ENCODE peak calls at places on chromosomes 7 and 10, in ten cellular contexts. N is BJ; U is mammary epithelial cell; T is activated CD8-positive, alpha-beta T cell treated with anti-CD3 and anti-CD28 coated beads for 36 hours; Z is NCI-H2081; M is left cardiac atrium; Q is stimulated activated CD4-positive, alpha-beta T cell treated with anti-CD3 and anti-CD28 coated beads, Interleukin-4, amount 100 ng/mL, for 48 hours; G is NCI-H82; A is activated CD4-positive, CD25-positive, alpha-beta regulatory T cell; R is suprapubic skin. K is an unnamed sample.

GRCh38 chr10:119526606-119527592 is 15.6 kb downstream of the RGS10 start:
- DNase-seq in Z (no peak), A (no peak), G (peak), N (no peak), Q (no peak), T (peak), M (no peak), R (no peak), U (no peak), K (no peak)

GRCh38 chr7:128041203-128041602 is 10.0 kb upstream of the LRRC4 start:
- DNase-seq in Z (no peak), U (peak), A (no peak), R (no peak), M (no peak), G (no peak), Q (no peak), N (no peak), T (no peak), K (no peak)

GRCh38 chr7:102303669-102304422 is 17.2 kb downstream of the SH2B2 start:
- DNase-seq in T (no peak), R (no peak), Z (no peak), U (no peak), G (peak), A (no peak), Q (no peak), N (no peak), M (no peak), K (no peak)

GRCh38 chr7:69620063-69620462 is 21.8 kb downstream of the AUTS2 start:
- DNase-seq in G (peak), R (no peak), T (no peak), A (no peak), N (no peak), Q (no peak), M (no peak), U (no peak), Z (no peak), K (no peak)

GRCh38 chr10:88254091-88254490 is 329.0 kb downstream of the RNLS start:
- DNase-seq in M (peak), Q (no peak), R (no peak), N (peak), Z (no peak), U (peak), G (no peak), T (peak), A (no peak), K (no peak)

GRCh38 chr7:20744913-20745587 is 41.6 kb downstream of the SP8 start:
- DNase-seq in M (no peak), T (no peak), A (no peak), Z (no peak), U (no peak), Q (no peak), N (no peak), G (no peak), R (no peak), K (no peak)

GRCh38 chr7:55187701-55188491 is 169.1 kb downstream of the EGFR start:
- DNase-seq in Z (no peak), T (no peak), U (no peak), N (no peak), Q (no peak), G (no peak), A (no peak), R (no peak), M (no peak), K (no peak)

GRCh38 chr10:101650841-101651240 is 44.1 kb downstream of the FBXW4 start:
- DNase-seq in U (no peak), A (no peak), Z (no peak), T (no peak), G (no peak), M (no peak), N (no peak), Q (no peak), R (no peak), K (no peak)

GRCh38 chr10:63375458-63375857 is 90.3 kb downstream of the JMJD1C start:
- DNase-seq in R (no peak), G (no peak), Z (no peak), T (no peak), M (no peak), A (no peak), N (no peak), U (no peak), Q (no peak), K (no peak)

GRCh38 chr7:6533893-6534804 is 17.1 kb downstream of the GRID2IP start:
- DNase-seq in Q (peak), R (no peak), N (no peak), T (peak), A (no peak), U (no peak), M (no peak), Z (no peak), G (no peak), K (no peak)

GRCh38 chr10:47054936-47055335 is 143.7 kb downstream of the PTPN20 start:
- DNase-seq in Z (no peak), T (no peak), R (no peak), Q (no peak), G (no peak), M (no peak), A (no peak), N (no peak), U (no peak), K (no peak)

GRCh38 chr7:151088856-151089699 is 2.8 kb downstream of the AGAP3 start:
- DNase-seq in Q (no peak), M (peak), N (no peak), G (peak), T (no peak), A (no peak), R (peak), Z (peak), U (peak), K (no peak)

GRCh38 chr7:108246227-108246837 is 116.2 kb upstream of the LAMB4 start:
- DNase-seq in M (peak), A (no peak), U (peak), T (peak), R (no peak), G (no peak), Q (no peak), N (peak), Z (no peak), K (no peak)

GRCh38 chr7:17130281-17131059 is 168.0 kb upstream of the AHR start:
- DNase-seq in N (peak), M (no peak), T (no peak), G (no peak), A (no peak), R (no peak), U (no peak), Z (no peak), Q (no peak), K (no peak)

GRCh38 chr10:28677889-28678686 is 767 bp downstream of the BAMBI start:
- DNase-seq in M (peak), U (peak), T (peak), Q (peak), A (no peak), R (peak), Z (no peak), G (peak), N (no peak), K (no peak)

GRCh38 chr7:51006483-51007235 is 224.0 kb upstream of the GRB10 start:
- DNase-seq in A (no peak), Q (no peak), Z (no peak), G (no peak), U (no peak), N (no peak), M (no peak), R (no peak), T (no peak), K (no peak)

GRCh38 chr10:102669206-102670064 is 25.2 kb downstream of the TRIM8 start:
- DNase-seq in U (peak), R (no peak), M (peak), G (peak), Q (no peak), A (no peak), T (no peak), Z (no peak), N (no peak), K (peak)

GRCh38 chr7:7395785-7396184 is 139.9 kb downstream of the COL28A1 start:
- DNase-seq in R (no peak), A (no peak), Z (no peak), N (no peak), M (no peak), G (no peak), U (no peak), T (no peak), Q (no peak), K (no peak)

GRCh38 chr10:12502526-12503274 is 153.4 kb downstream of the CAMK1D start:
- DNase-seq in Z (no peak), Q (no peak), M (no peak), G (no peak), A (no peak), R (peak), T (no peak), U (no peak), N (no peak), K (no peak)

GRCh38 chr7:85595639-85596268 is 408.9 kb upstream of the SEMA3D start:
- DNase-seq in T (no peak), Z (no peak), A (no peak), N (peak), U (peak), R (no peak), G (peak), M (no peak), Q (no peak), K (no peak)

GRCh38 chr10:43166207-43166878 is 28.1 kb downstream of the CSGALNACT2 start:
- DNase-seq in Z (no peak), A (no peak), G (no peak), R (no peak), U (peak), N (no peak), M (no peak), T (no peak), Q (no peak), K (no peak)

GRCh38 chr10:45373783-45374450 is at the start of gene ALOX5:
- DNase-seq in R (peak), T (peak), A (no peak), Q (peak), N (no peak), M (peak), U (no peak), Z (peak), G (peak), K (no peak)

GRCh38 chr10:60666221-60666620 is 112.1 kb upstream of the CDK1 start:
- DNase-seq in R (no peak), A (no peak), M (no peak), T (no peak), N (no peak), G (no peak), U (peak), Z (no peak), Q (peak), K (no peak)

GRCh38 chr7:136452948-136453347 is 415.5 kb upstream of the CHRM2 start:
- DNase-seq in A (no peak), T (no peak), N (no peak), G (no peak), Z (no peak), Q (no peak), R (no peak), U (no peak), M (no peak), K (no peak)

GRCh38 chr7:132653364-132653930 is 77.2 kb upstream of the PLXNA4 start:
- DNase-seq in T (no peak), A (no peak), Z (no peak), R (no peak), M (no peak), N (no peak), G (no peak), Q (no peak), U (no peak), K (peak)

GRCh38 chr10:108562105-108562504 is 1361.2 kb downstream of the XPNPEP1 start:
- DNase-seq in M (no peak), A (no peak), U (no peak), T (no peak), Q (no peak), R (no peak), N (no peak), G (no peak), Z (no peak), K (no peak)

GRCh38 chr10:79270471-79271246 is 76.6 kb upstream of the PPIF start:
- DNase-seq in A (no peak), Q (no peak), U (no peak), M (peak), G (peak), Z (no peak), T (no peak), N (no peak), R (peak), K (no peak)

GRCh38 chr7:134108803-134109202 is 18.3 kb upstream of the LRGUK start:
- DNase-seq in N (no peak), A (no peak), Z (no peak), R (no peak), T (no peak), Q (no peak), M (no peak), G (no peak), U (no peak), K (no peak)

GRCh38 chr7:43637114-43637806 is 54.4 kb downstream of the STK17A start:
- DNase-seq in Z (no peak), M (no peak), R (no peak), Q (no peak), N (no peak), A (no peak), G (no peak), U (peak), T (peak), K (no peak)

GRCh38 chr10:101803511-101803910 is 14.7 kb downstream of the OGA start:
- DNase-seq in R (no peak), U (no peak), T (no peak), M (no peak), A (no peak), Q (no peak), Z (no peak), G (no peak), N (no peak), K (no peak)

GRCh38 chr10:52883996-52884871 is 111.7 kb upstream of the MBL2 start:
- DNase-seq in G (peak), A (no peak), U (peak), R (no peak), T (peak), M (no peak), Q (no peak), N (no peak), Z (peak), K (peak)

GRCh38 chr10:511849-512191 is 177.6 kb downstream of the DIP2C start:
- DNase-seq in Z (no peak), M (no peak), N (no peak), A (no peak), R (no peak), U (no peak), G (no peak), Q (no peak), T (no peak), K (no peak)

GRCh38 chr10:126186746-126187145 is 201.5 kb downstream of the ADAM12 start:
- DNase-seq in Z (no peak), A (no peak), Q (no peak), N (no peak), R (no peak), T (no peak), G (no peak), M (no peak), U (no peak), K (no peak)

GRCh38 chr10:44801383-44802327 is 109.5 kb upstream of the TMEM72 start:
- DNase-seq in R (no peak), T (no peak), U (peak), G (no peak), N (peak), Z (peak), Q (no peak), A (no peak), M (peak), K (no peak)

GRCh38 chr7:135795846-135796570 is 47.4 kb upstream of the FAM180A start:
- DNase-seq in Z (no peak), N (no peak), M (no peak), R (no peak), G (peak), Q (no peak), U (peak), A (no peak), T (no peak), K (no peak)

GRCh38 chr7:767580-767940 is 40.5 kb upstream of the PRKAR1B start:
- DNase-seq in N (no peak), Q (no peak), M (no peak), U (peak), A (no peak), R (no peak), G (no peak), Z (peak), T (no peak), K (no peak)

GRCh38 chr7:100893910-100894763 is 1.6 kb downstream of the ACHE start:
- DNase-seq in A (no peak), N (no peak), M (no peak), Q (no peak), T (no peak), G (no peak), R (no peak), U (no peak), Z (no peak), K (no peak)